ENCODE peak calls at places on chromosomes 6 and 20, in six cellular contexts. E, K, X, F, R and Y are unnamed samples.

GRCh38 chr6:154514481-154514880 is 4.0 kb upstream of the CNKSR3 start:
- DNase-seq in E (no peak), K (no peak), X (no peak), F (no peak), R (no peak), Y (no peak)

GRCh38 chr6:106223300-106223930 is 102.1 kb downstream of the ATG5 start:
- DNase-seq in E (peak), K (no peak), X (peak), F (peak), R (peak), Y (peak)

GRCh38 chr6:142850653-142851434 is 94.1 kb downstream of the HIVEP2 start:
- DNase-seq in E (no peak), K (no peak), X (peak), F (no peak), R (no peak), Y (no peak)

GRCh38 chr20:6173481-6173880 is 50.7 kb upstream of the FERMT1 start:
- DNase-seq in E (no peak), K (no peak), X (no peak), F (no peak), R (no peak), Y (no peak)

GRCh38 chr6:140203611-140204553 is 829.4 kb upstream of the CITED2 start:
- DNase-seq in E (no peak), K (no peak), X (no peak), F (no peak), R (no peak), Y (no peak)

GRCh38 chr6:111720931-111721496 is 115.3 kb upstream of the TRAF3IP2 start:
- DNase-seq in E (no peak), K (no peak), X (no peak), F (no peak), R (no peak), Y (no peak)

GRCh38 chr6:33343953-33344611 is 26.5 kb upstream of the ZBTB22 start:
- DNase-seq in E (no peak), K (no peak), X (no peak), F (no peak), R (no peak), Y (no peak)

GRCh38 chr6:99905209-99906106 is 88.6 kb downstream of the MCHR2 start:
- DNase-seq in E (peak), K (no peak), X (no peak), F (no peak), R (peak), Y (peak)

GRCh38 chr6:100116409-100117194 is 122.6 kb upstream of the MCHR2 start:
- DNase-seq in E (peak), K (no peak), X (no peak), F (no peak), R (peak), Y (no peak)

GRCh38 chr6:21079468-21080048 is 514.0 kb upstream of the SOX4 start:
- DNase-seq in E (no peak), K (no peak), X (no peak), F (no peak), R (no peak), Y (no peak)
- TF ChIP-seq POLR2AphosphoS5 in E (no peak), K (no peak), X (no peak), F (no peak), R (no peak), Y (no peak)

DNA sequence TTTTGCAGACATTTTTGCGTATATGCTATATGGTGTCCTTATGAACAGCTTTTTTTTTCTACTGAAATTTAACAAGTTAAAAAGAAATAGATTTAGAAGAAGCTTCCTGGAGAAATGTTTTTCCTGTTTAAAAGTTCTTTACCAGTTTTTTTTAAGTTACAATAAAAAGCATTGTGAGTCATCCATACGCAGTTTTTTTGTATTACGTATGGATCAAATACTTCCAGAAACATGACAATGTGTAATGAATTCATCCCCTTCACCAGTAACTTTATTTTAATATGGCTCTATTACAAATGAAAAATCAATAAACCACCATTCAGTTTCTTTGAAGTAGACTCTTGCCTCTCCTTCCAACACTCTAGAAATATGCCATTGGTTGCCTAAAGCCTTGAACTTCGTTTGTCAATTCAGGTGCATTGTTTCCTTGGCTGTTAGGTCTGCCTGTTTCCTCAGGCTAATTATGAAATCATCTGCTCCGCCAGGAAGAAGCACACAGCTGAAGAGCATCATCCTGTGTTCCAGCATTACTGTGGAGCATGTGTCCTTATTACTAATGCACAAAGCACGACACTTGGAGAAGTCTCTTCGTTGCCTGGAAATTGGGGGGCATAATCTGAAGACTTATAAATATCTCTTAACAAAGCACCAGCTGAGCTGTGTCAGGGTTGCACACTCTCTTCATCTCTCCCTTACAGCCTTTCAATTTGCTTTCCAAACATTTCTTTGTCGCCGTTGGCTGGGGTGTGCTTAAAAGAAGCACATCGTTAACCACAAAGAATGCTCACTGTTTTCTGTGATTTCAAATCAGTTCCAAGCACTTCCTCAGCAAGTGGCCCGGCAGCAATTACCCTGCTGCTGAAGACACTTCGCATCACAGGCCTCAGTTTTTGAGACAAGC is 9.6 kb downstream of the MOXD1 start:
- DNase-seq in E (no peak), K (no peak), X (no peak), F (no peak), R (peak), Y (peak)
- TF ChIP-seq POLR2AphosphoS5 in E (no peak), K (no peak), X (no peak), F (no peak), R (no peak), Y (peak)

GRCh38 chr6:1611572-1612385 is 2.1 kb downstream of the FOXC1 start:
- DNase-seq in E (no peak), K (no peak), X (no peak), F (no peak), R (peak), Y (peak)
- TF ChIP-seq POLR2AphosphoS5 in E (no peak), K (no peak), X (no peak), F (no peak), R (no peak), Y (no peak)

GRCh38 chr20:32017711-32018251 is 7.5 kb downstream of the CCM2L start:
- DNase-seq in E (no peak), K (no peak), X (no peak), F (no peak), R (peak), Y (peak)

GRCh38 chr20:32021091-32021490 is 10.9 kb downstream of the CCM2L start:
- DNase-seq in E (no peak), K (no peak), X (no peak), F (no peak), R (no peak), Y (no peak)

GRCh38 chr20:32019563-32020463 is 9.6 kb downstream of the CCM2L start:
- DNase-seq in E (no peak), K (no peak), X (no peak), F (no peak), R (no peak), Y (no peak)

GRCh38 chr20:32019156-32019510 is 8.9 kb downstream of the CCM2L start:
- DNase-seq in E (no peak), K (no peak), X (no peak), F (no peak), R (peak), Y (no peak)

GRCh38 chr20:32018269-32019155 is 8.3 kb downstream of the CCM2L start:
- DNase-seq in E (no peak), K (peak), X (no peak), F (peak), R (peak), Y (peak)
- TF ChIP-seq POLR2AphosphoS5 in E (peak), K (no peak), X (no peak), F (no peak), R (peak), Y (peak)

GRCh38 chr20:17536944-17537444 is 5.8 kb upstream of the BFSP1 start:
- DNase-seq in E (peak), K (peak), X (no peak), F (peak), R (peak), Y (no peak)
- TF ChIP-seq POLR2AphosphoS5 in E (peak), K (no peak), X (no peak), F (no peak), R (no peak), Y (no peak)

GRCh38 chr6:148453906-148454305 is 111.3 kb downstream of the SASH1 start:
- DNase-seq in E (no peak), K (no peak), X (no peak), F (no peak), R (no peak), Y (no peak)

GRCh38 chr6:148450866-148451265 is 108.2 kb downstream of the SASH1 start:
- DNase-seq in E (no peak), K (no peak), X (no peak), F (no peak), R (no peak), Y (no peak)

GRCh38 chr6:148451690-148452089 is 109.1 kb downstream of the SASH1 start:
- DNase-seq in E (no peak), K (no peak), X (no peak), F (no peak), R (no peak), Y (no peak)

GRCh38 chr6:148455225-148455624 is 112.6 kb downstream of the SASH1 start:
- DNase-seq in E (no peak), K (no peak), X (no peak), F (no peak), R (no peak), Y (no peak)

DNA sequence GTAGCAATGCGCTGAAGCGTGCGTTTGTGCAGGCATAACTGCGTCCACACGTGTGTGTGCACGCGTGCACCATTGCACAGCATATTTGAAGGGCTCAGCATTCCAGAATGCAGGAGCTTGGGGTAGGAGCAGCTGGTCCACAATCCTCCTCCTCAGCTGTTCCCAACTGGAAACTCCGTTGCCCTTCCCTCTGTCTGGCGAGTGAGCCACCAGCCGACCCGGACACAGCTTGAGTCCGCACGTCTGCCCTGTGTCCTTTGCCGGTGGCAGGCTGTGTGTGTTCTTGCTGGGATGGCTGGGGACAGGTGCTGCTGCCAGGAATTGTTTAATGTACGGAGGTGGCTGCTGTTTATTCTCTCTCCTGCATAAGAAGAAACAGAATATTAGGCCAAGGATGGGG is 110.3 kb downstream of the SASH1 start:
- DNase-seq in E (no peak), K (no peak), X (no peak), F (no peak), R (no peak), Y (peak)
- TF ChIP-seq POLR2AphosphoS5 in E (no peak), K (no peak), X (no peak), F (no peak), R (no peak), Y (no peak)